ENCODE peak calls at places on chromosomes 7 and 10, in five cellular contexts. B, X, E, A and Q are unnamed samples.

GRCh38 chr10:98047009-98047741 is 16.8 kb upstream of the CRTAC1 start:
- DNase-seq in X (no peak), B (peak), E (no peak), A (peak), Q (peak)

GRCh38 chr10:103540722-103541121 is 47.2 kb downstream of the NEURL1 start:
- DNase-seq in X (peak), E (no peak), A (no peak), B (no peak), Q (no peak)

GRCh38 chr7:6640246-6640721 is 3.2 kb downstream of the ZNF316 start:
- DNase-seq in E (no peak), B (no peak), A (no peak), X (peak), Q (no peak)

GRCh38 chr10:73424478-73424877 is 8.9 kb downstream of the MSS51 start:
- DNase-seq in E (no peak), A (no peak), X (no peak), B (no peak), Q (no peak)

GRCh38 chr7:98191668-98192431 is 19.4 kb upstream of the BHLHA15 start:
- DNase-seq in E (no peak), A (no peak), X (no peak), B (no peak), Q (no peak)

GRCh38 chr7:41544241-41544640 is 158.6 kb downstream of the INHBA start:
- DNase-seq in B (no peak), X (no peak), E (no peak), A (no peak), Q (no peak)

GRCh38 chr7:118590107-118590506 is 365.6 kb downstream of the ANKRD7 start:
- DNase-seq in X (no peak), E (no peak), B (no peak), A (no peak), Q (no peak)

GRCh38 chr10:117542706-117543244 is at the start of gene EMX2:
- DNase-seq in E (no peak), A (no peak), B (no peak), X (no peak), Q (no peak)

GRCh38 chr10:7700577-7701125 is 2.5 kb upstream of the ITIH2 start:
- DNase-seq in X (no peak), A (no peak), E (no peak), B (no peak), Q (no peak)

GRCh38 chr10:28676968-28677888 is at the start of gene BAMBI:
- DNase-seq in X (peak), B (peak), E (peak), A (peak), Q (peak)

GRCh38 chr7:85286449-85286848 is 99.6 kb upstream of the SEMA3D start:
- DNase-seq in B (no peak), E (no peak), X (no peak), A (no peak), Q (no peak)

GRCh38 chr10:69176823-69177222 is 3.2 kb upstream of the SUPV3L1 start:
- DNase-seq in B (no peak), A (no peak), X (no peak), E (no peak), Q (no peak)

GRCh38 chr10:100562008-100562672 is 26.4 kb downstream of the HIF1AN start:
- DNase-seq in A (peak), B (peak), E (peak), X (peak), Q (peak)

GRCh38 chr10:51892965-51893658 is 193.7 kb upstream of the CSTF2T start:
- DNase-seq in X (peak), E (no peak), B (no peak), A (no peak), Q (no peak)

GRCh38 chr7:136303162-136303561 is 326.0 kb upstream of the MTPN start:
- DNase-seq in X (no peak), B (no peak), E (no peak), A (no peak), Q (no peak)

GRCh38 chr10:104666106-104666505 is 25.0 kb downstream of the SORCS3 start:
- DNase-seq in X (no peak), B (no peak), A (no peak), E (no peak), Q (no peak)

GRCh38 chr10:79380125-79380917 is 33.1 kb downstream of the PPIF start:
- DNase-seq in E (no peak), X (no peak), B (peak), A (no peak), Q (no peak)

GRCh38 chr7:94266278-94266677 is 128.4 kb upstream of the COL1A2 start:
- DNase-seq in B (no peak), A (no peak), E (no peak), X (no peak), Q (no peak)

GRCh38 chr7:36128448-36129047 is 24.5 kb upstream of the EEPD1 start:
- DNase-seq in X (peak), E (peak), B (peak), A (peak), Q (peak)

GRCh38 chr10:33052476-33052875 is 94.4 kb upstream of the ITGB1 start:
- DNase-seq in X (no peak), B (no peak), A (no peak), E (no peak), Q (no peak)

GRCh38 chr7:151518105-151518780 is 1.5 kb downstream of the RHEB start:
- DNase-seq in X (no peak), A (peak), E (no peak), B (peak), Q (peak)

GRCh38 chr7:150784120-150784736 is 15.9 kb downstream of the TMEM176B start:
- DNase-seq in A (no peak), E (no peak), X (no peak), B (no peak), Q (no peak)

GRCh38 chr7:23468721-23469149 is 1.6 kb downstream of the IGF2BP3 start:
- DNase-seq in A (no peak), B (no peak), E (no peak), X (no peak), Q (no peak)

GRCh38 chr7:117019287-117019686 is 66.0 kb downstream of the ST7 start:
- DNase-seq in B (no peak), X (no peak), E (no peak), A (no peak), Q (no peak)

GRCh38 chr10:96784253-96784652 is 47.8 kb upstream of the LCOR start:
- DNase-seq in A (no peak), E (no peak), B (no peak), X (no peak), Q (no peak)

GRCh38 chr7:149071641-149072437 is 18.7 kb downstream of the ZNF786 start:
- DNase-seq in B (no peak), X (peak), A (no peak), E (no peak), Q (no peak)

GRCh38 chr10:92688927-92689662 is 660 bp upstream of the HHEX start:
- DNase-seq in A (no peak), B (peak), E (peak), X (peak), Q (no peak)

GRCh38 chr7:116097365-116098009 is 66.9 kb upstream of the TFEC start:
- DNase-seq in X (no peak), A (no peak), B (no peak), E (peak), Q (no peak)

GRCh38 chr10:71482620-71483019 is 85.9 kb downstream of the CDH23 start:
- DNase-seq in A (no peak), E (no peak), X (no peak), B (no peak), Q (no peak)

GRCh38 chr10:77188511-77188910 is 449.1 kb downstream of the KCNMA1 start:
- DNase-seq in E (no peak), B (no peak), X (no peak), A (no peak), Q (no peak)

GRCh38 chr10:76356557-76356956 is 925.1 kb downstream of the LRMDA start:
- DNase-seq in E (no peak), A (no peak), X (no peak), B (no peak), Q (no peak)

GRCh38 chr10:52997007-52997406 is 224.4 kb upstream of the MBL2 start:
- DNase-seq in A (no peak), E (no peak), X (no peak), B (no peak), Q (no peak)

GRCh38 chr7:38105874-38106483 is 72.1 kb upstream of the STARD3NL start:
- DNase-seq in X (peak), B (no peak), A (no peak), E (peak), Q (no peak)

GRCh38 chr7:106022193-106022821 is 59.2 kb downstream of the CDHR3 start:
- DNase-seq in A (no peak), E (no peak), X (no peak), B (no peak), Q (no peak)

GRCh38 chr10:29761916-29762315 is 127.1 kb upstream of the SVIL start:
- DNase-seq in X (no peak), E (no peak), A (no peak), B (no peak), Q (no peak)

GRCh38 chr10:70559861-70560260 is 42.7 kb downstream of the PRF1 start:
- DNase-seq in E (no peak), A (no peak), X (no peak), B (no peak), Q (no peak)

GRCh38 chr7:157690833-157691382 is 354.1 kb downstream of the DNAJB6 start:
- DNase-seq in E (no peak), B (peak), X (no peak), A (peak), Q (peak)

GRCh38 chr7:125605241-125605640 is 675.6 kb upstream of the POT1 start:
- DNase-seq in X (peak), E (no peak), B (no peak), A (no peak), Q (no peak)

GRCh38 chr10:24277277-24277676 is 68.3 kb downstream of the KIAA1217 start:
- DNase-seq in X (no peak), B (no peak), E (no peak), A (no peak), Q (no peak)